ENCODE peak calls at places on chromosomes 4 and X, in eight cellular contexts. S is IMR-90; B is activated B cell treated with CpG ODN at 0.5 μM for 24 hours; U is astrocyte of the cerebellum; D is naive thymus-derived CD4-positive, alpha-beta T cell; F is NCI-H2081; Q is breast epithelium; C is RWPE2. V is an unnamed sample.

GRCh38 chr4:112031712-112032328 is 113.4 kb upstream of the FAM241A start:
- DNase-seq in Q (no peak), D (no peak), F (peak), C (no peak), S (peak), B (no peak), U (peak), V (peak)

GRCh38 chrX:10083809-10084208 is 73.0 kb upstream of the CLCN4 start:
- DNase-seq in C (no peak), D (no peak), U (no peak), S (no peak), F (no peak), Q (no peak), B (no peak), V (no peak)

GRCh38 chr4:25814323-25814722 is 48.5 kb downstream of the SEL1L3 start:
- DNase-seq in Q (no peak), F (no peak), C (peak), U (no peak), B (no peak), D (no peak), S (peak), V (no peak)

GRCh38 chr4:173717581-173717980 is 187.6 kb upstream of the HAND2 start:
- DNase-seq in F (no peak), B (no peak), Q (no peak), U (no peak), S (no peak), D (no peak), C (no peak), V (no peak)

GRCh38 chr4:55884093-55884850 is 30.8 kb downstream of the EXOC1 start:
- DNase-seq in C (no peak), B (no peak), Q (no peak), F (no peak), D (no peak), S (no peak), U (no peak), V (no peak)

GRCh38 chrX:140563893-140564292 is 59.0 kb upstream of the SOX3 start:
- DNase-seq in U (no peak), B (no peak), F (no peak), Q (no peak), S (no peak), C (no peak), D (no peak), V (no peak)

GRCh38 chr4:83208371-83208770 is 76.2 kb downstream of the COQ2 start:
- DNase-seq in U (no peak), S (no peak), F (no peak), C (no peak), D (no peak), Q (no peak), B (no peak), V (peak)

GRCh38 chrX:115630204-115630603 is 69.2 kb downstream of the PLS3 start:
- DNase-seq in U (no peak), C (no peak), S (no peak), F (no peak), D (no peak), Q (no peak), B (no peak), V (no peak)

GRCh38 chr4:157012781-157013180 is 41.2 kb upstream of the PDGFC start:
- DNase-seq in B (no peak), S (peak), Q (no peak), D (no peak), U (no peak), F (no peak), C (no peak), V (no peak)

GRCh38 chr4:41160856-41161255 is 53.5 kb downstream of the APBB2 start:
- DNase-seq in F (no peak), U (no peak), S (peak), D (no peak), B (no peak), C (no peak), Q (no peak), V (no peak)

GRCh38 chrX:2550288-2551020 is 49.7 kb upstream of the DHRSX start:
- DNase-seq in S (no peak), U (no peak), B (no peak), F (no peak), C (no peak), Q (no peak), D (no peak), V (no peak)

GRCh38 chr4:3321295-3321889 is 28.6 kb downstream of the RGS12 start:
- DNase-seq in C (no peak), Q (no peak), S (no peak), F (no peak), U (no peak), B (no peak), D (no peak), V (no peak)

GRCh38 chrX:150762258-150762867 is 69.2 kb downstream of the MTMR1 start:
- DNase-seq in F (no peak), B (no peak), Q (no peak), D (no peak), C (no peak), S (no peak), U (no peak), V (no peak)

GRCh38 chrX:69104756-69105434 is 60.4 kb downstream of the PJA1 start:
- DNase-seq in D (no peak), F (no peak), C (no peak), Q (no peak), B (no peak), U (no peak), S (no peak), V (no peak)

GRCh38 chr4:38663021-38663800 is 788 bp upstream of the KLF3 start:
- DNase-seq in U (peak), F (no peak), Q (no peak), D (peak), C (peak), S (no peak), B (peak), V (no peak)

GRCh38 chr4:108033348-108033747 is 43.7 kb downstream of the HADH start:
- DNase-seq in S (no peak), D (no peak), F (no peak), B (no peak), C (no peak), U (no peak), Q (no peak), V (no peak)

GRCh38 chr4:2296621-2297601 is 35.0 kb upstream of the MXD4 start:
- DNase-seq in D (no peak), C (no peak), B (peak), F (no peak), S (no peak), Q (no peak), U (no peak), V (no peak)

GRCh38 chr4:40399578-40399977 is 64.4 kb downstream of the CHRNA9 start:
- DNase-seq in C (no peak), D (no peak), S (no peak), Q (no peak), U (no peak), B (no peak), F (no peak), V (no peak)

GRCh38 chr4:72564789-72565188 is 4.2 kb downstream of the ADAMTS3 start:
- DNase-seq in B (no peak), C (no peak), U (no peak), D (no peak), F (no peak), Q (no peak), S (no peak), V (no peak)

GRCh38 chr4:145531193-145531592 is 49.5 kb downstream of the SMAD1 start:
- DNase-seq in U (no peak), Q (no peak), F (no peak), C (no peak), B (no peak), D (no peak), S (no peak), V (no peak)

GRCh38 chr4:188660796-188661195 is 521.6 kb downstream of the TRIML1 start:
- DNase-seq in B (no peak), C (no peak), F (no peak), U (no peak), S (no peak), Q (no peak), D (no peak), V (no peak)

GRCh38 chr4:8940792-8941491 is 69.3 kb upstream of the HMX1 start:
- DNase-seq in B (no peak), U (no peak), Q (no peak), C (no peak), D (no peak), S (no peak), F (no peak), V (no peak)

GRCh38 chr4:2249526-2249991 is 7.6 kb upstream of the HAUS3 start:
- DNase-seq in C (peak), B (no peak), D (no peak), U (no peak), S (no peak), Q (peak), F (no peak), V (no peak)

GRCh38 chr4:143399113-143399949 is 62.7 kb downstream of the GAB1 start:
- DNase-seq in B (no peak), U (no peak), S (peak), D (no peak), Q (no peak), C (no peak), F (peak), V (peak)

GRCh38 chr4:156591679-156592078 is 379.9 kb downstream of the PDGFC start:
- DNase-seq in B (no peak), D (no peak), C (no peak), F (no peak), S (no peak), U (no peak), Q (no peak), V (no peak)

GRCh38 chr4:189124149-189124758 is 816.4 kb upstream of the FRG1 start:
- DNase-seq in D (no peak), C (no peak), S (peak), F (no peak), U (peak), B (no peak), Q (no peak), V (peak)

GRCh38 chr4:172515266-172515879 is 653.2 kb upstream of the GALNT7 start:
- DNase-seq in U (peak), C (no peak), Q (no peak), S (peak), B (no peak), D (no peak), F (no peak), V (no peak)

GRCh38 chr4:67451464-67451863 is 93.8 kb downstream of the CENPC start:
- DNase-seq in C (no peak), S (peak), D (no peak), Q (no peak), B (no peak), U (no peak), F (no peak), V (no peak)

GRCh38 chr4:15100994-15101695 is 98.9 kb downstream of the CPEB2 start:
- DNase-seq in F (no peak), D (no peak), C (no peak), U (no peak), B (no peak), S (peak), Q (no peak), V (no peak)

GRCh38 chr4:70993181-70994068 is at the start of gene DCK:
- DNase-seq in D (peak), B (peak), U (peak), F (peak), S (peak), C (peak), Q (peak), V (peak)

GRCh38 chrX:13235930-13236329 is 83.9 kb downstream of the ATXN3L start:
- DNase-seq in Q (no peak), S (no peak), C (no peak), D (no peak), U (no peak), B (no peak), F (no peak), V (no peak)

GRCh38 chr4:152628128-152628527 is 51.7 kb downstream of the TMEM154 start:
- DNase-seq in Q (peak), F (no peak), S (no peak), D (no peak), B (no peak), U (no peak), C (no peak), V (no peak)

V was measured in NCI-H460.